ENCODE peak calls at places on chromosomes 7 and 10, in five cellular contexts. One of them, this sample, is unnamed.

GRCh38 chr10:52229271-52229931 is 84.7 kb upstream of the DKK1 start:
- DNase-seq in hepatocyte: no peak
- DNase-seq in left lung: no peak
- DNase-seq in MM.1S: no peak
- DNase-seq in IMR-90: peak; percentile 63
- DNase-seq in this sample: no peak

GRCh38 chr7:156635529-156636385 is 4.8 kb upstream of the RNF32 start:
- DNase-seq in IMR-90: no peak
- DNase-seq in hepatocyte: no peak
- DNase-seq in left lung: no peak
- DNase-seq in MM.1S: no peak
- DNase-seq in this sample: no peak

GRCh38 chr10:127903789-127904188 is 3.1 kb upstream of the PTPRE start:
- DNase-seq in MM.1S: no peak
- DNase-seq in left lung: no peak
- DNase-seq in hepatocyte: no peak
- DNase-seq in IMR-90: no peak
- DNase-seq in this sample: no peak

GRCh38 chr7:5053175-5053574 is 7.5 kb downstream of the RBAK start:
- DNase-seq in left lung: no peak
- DNase-seq in MM.1S: no peak
- DNase-seq in hepatocyte: no peak
- DNase-seq in IMR-90: no peak
- DNase-seq in this sample: no peak

GRCh38 chr10:78850611-78851010 is 218.2 kb upstream of the ZMIZ1 start:
- DNase-seq in hepatocyte: no peak
- DNase-seq in MM.1S: no peak
- DNase-seq in left lung: no peak
- DNase-seq in IMR-90: no peak
- DNase-seq in this sample: no peak

GRCh38 chr10:119541459-119542356 is 811 bp downstream of the RGS10 start:
- DNase-seq in MM.1S: peak; percentile 29
- DNase-seq in hepatocyte: no peak
- DNase-seq in IMR-90: no peak
- DNase-seq in left lung: peak; percentile 90
- DNase-seq in this sample: no peak

GRCh38 chr10:45154481-45154880 is 153.8 kb downstream of the ZNF22 start:
- DNase-seq in left lung: no peak
- DNase-seq in MM.1S: no peak
- DNase-seq in hepatocyte: no peak
- DNase-seq in IMR-90: peak; percentile 20
- DNase-seq in this sample: no peak

GRCh38 chr10:21173433-21173963 is 276.4 kb upstream of the NEBL start:
- DNase-seq in MM.1S: no peak
- DNase-seq in IMR-90: no peak
- DNase-seq in left lung: peak; percentile 70
- DNase-seq in hepatocyte: peak; percentile 14
- DNase-seq in this sample: no peak

GRCh38 chr7:29649876-29650275 is 86.2 kb downstream of the PRR15 start:
- DNase-seq in left lung: peak; percentile 66
- DNase-seq in IMR-90: no peak
- DNase-seq in hepatocyte: no peak
- DNase-seq in MM.1S: no peak
- DNase-seq in this sample: no peak

GRCh38 chr10:36030516-36030915 is 388.4 kb upstream of the FZD8 start:
- DNase-seq in hepatocyte: no peak
- DNase-seq in left lung: no peak
- DNase-seq in IMR-90: no peak
- DNase-seq in MM.1S: peak; percentile 32
- DNase-seq in this sample: no peak
- H3K27ac ChIP-seq in hepatocyte: no peak overlapping the region
- H3K27ac ChIP-seq in left lung: no peak overlapping the region
- H3K27ac ChIP-seq in IMR-90: no peak overlapping the region
- H3K27ac ChIP-seq in MM.1S: no peak overlapping the region
- H3K27ac ChIP-seq in this sample: no peak overlapping the region

GRCh38 chr10:59672150-59672875 is 37.3 kb downstream of the SLC16A9 start:
- DNase-seq in left lung: no peak
- DNase-seq in MM.1S: no peak
- DNase-seq in hepatocyte: no peak
- DNase-seq in IMR-90: no peak
- DNase-seq in this sample: no peak

GRCh38 chr10:59675812-59676211 is 33.8 kb downstream of the SLC16A9 start:
- DNase-seq in MM.1S: no peak
- DNase-seq in left lung: no peak
- DNase-seq in hepatocyte: no peak
- DNase-seq in IMR-90: no peak
- DNase-seq in this sample: no peak

GRCh38 chr10:59677253-59677831 is 32.3 kb downstream of the SLC16A9 start:
- DNase-seq in hepatocyte: no peak
- DNase-seq in IMR-90: no peak
- DNase-seq in left lung: no peak
- DNase-seq in MM.1S: no peak
- DNase-seq in this sample: no peak

GRCh38 chr10:59670269-59670668 is 39.4 kb downstream of the SLC16A9 start:
- DNase-seq in left lung: no peak
- DNase-seq in hepatocyte: no peak
- DNase-seq in IMR-90: no peak
- DNase-seq in MM.1S: no peak
- DNase-seq in this sample: no peak

GRCh38 chr10:59674211-59674836 is 35.3 kb downstream of the SLC16A9 start:
- DNase-seq in IMR-90: peak; percentile 18
- DNase-seq in left lung: no peak
- DNase-seq in hepatocyte: peak; percentile 71
- DNase-seq in MM.1S: no peak
- DNase-seq in this sample: no peak
- H3K27ac ChIP-seq in IMR-90: no peak overlapping the region
- H3K27ac ChIP-seq in left lung: no peak overlapping the region
- H3K27ac ChIP-seq in hepatocyte: peak overlapping the region; percentile 79
- H3K27ac ChIP-seq in MM.1S: no peak overlapping the region
- H3K27ac ChIP-seq in this sample: no peak overlapping the region

DNA sequence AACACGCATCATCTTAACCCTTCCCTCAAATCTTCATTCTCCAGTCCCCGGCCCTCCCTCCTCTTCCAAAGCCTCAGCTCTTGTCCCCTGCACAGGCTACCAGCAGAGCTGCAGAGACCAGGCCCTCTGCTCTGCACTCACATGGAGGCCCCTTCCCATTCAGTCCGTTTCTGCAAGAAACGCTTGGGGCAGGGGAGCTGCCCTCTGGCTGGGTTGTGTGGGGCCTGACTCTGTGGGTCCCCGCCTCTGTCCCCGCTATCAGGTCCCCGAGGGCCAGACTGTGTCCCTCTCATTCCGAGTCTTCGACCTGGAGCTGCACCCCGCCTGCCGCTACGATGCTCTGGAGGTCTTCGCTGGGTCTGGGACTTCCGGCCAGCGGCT is 1.5 kb downstream of the PCOLCE start:
- DNase-seq in IMR-90: peak; percentile 23
- DNase-seq in hepatocyte: no peak
- DNase-seq in left lung: no peak
- DNase-seq in MM.1S: no peak
- DNase-seq in this sample: no peak
- H3K27ac ChIP-seq in IMR-90: peak overlapping the region; percentile 99
- H3K27ac ChIP-seq in hepatocyte: peak overlapping the region; percentile 93
- H3K27ac ChIP-seq in left lung: peak overlapping the region; percentile 57
- H3K27ac ChIP-seq in MM.1S: no peak overlapping the region
- H3K27ac ChIP-seq in this sample: no peak overlapping the region

GRCh38 chr10:80433134-80433533 is 21.0 kb upstream of the TSPAN14 start:
- DNase-seq in hepatocyte: no peak
- DNase-seq in left lung: no peak
- DNase-seq in MM.1S: no peak
- DNase-seq in IMR-90: no peak
- DNase-seq in this sample: no peak

GRCh38 chr10:80425901-80426300 is 17.6 kb downstream of the PRXL2A start:
- DNase-seq in left lung: no peak
- DNase-seq in hepatocyte: no peak
- DNase-seq in MM.1S: no peak
- DNase-seq in IMR-90: no peak
- DNase-seq in this sample: no peak

DNA sequence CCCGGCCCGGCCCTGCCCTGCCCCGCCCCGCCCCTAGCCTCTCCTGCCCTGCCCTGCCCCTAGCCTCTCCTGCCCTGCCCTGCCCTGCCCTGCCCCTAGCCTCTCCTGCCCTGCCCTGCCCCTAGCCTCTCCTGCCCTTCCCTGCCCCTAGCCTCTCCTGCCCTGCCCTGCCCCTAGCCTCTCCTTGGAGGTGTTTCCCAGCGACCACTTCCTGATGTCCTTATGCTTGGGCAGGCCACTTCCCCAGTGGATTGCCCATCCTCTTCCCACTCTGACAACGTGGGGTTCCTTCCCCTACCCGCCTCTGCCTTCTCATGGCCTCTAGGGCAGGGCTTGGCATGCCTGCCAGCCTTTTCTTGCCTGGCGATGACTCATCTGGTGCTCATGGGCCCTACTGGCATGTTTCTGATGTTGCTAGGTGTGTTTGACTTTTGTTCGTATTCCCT is 21.2 kb downstream of the PRXL2A start:
- DNase-seq in MM.1S: no peak
- DNase-seq in left lung: peak; percentile 85
- DNase-seq in hepatocyte: no peak
- DNase-seq in IMR-90: no peak
- DNase-seq in this sample: no peak
- H3K27ac ChIP-seq in MM.1S: no peak overlapping the region
- H3K27ac ChIP-seq in left lung: peak overlapping the region; percentile 18
- H3K27ac ChIP-seq in hepatocyte: no peak overlapping the region
- H3K27ac ChIP-seq in IMR-90: no peak overlapping the region
- H3K27ac ChIP-seq in this sample: no peak overlapping the region

DNA sequence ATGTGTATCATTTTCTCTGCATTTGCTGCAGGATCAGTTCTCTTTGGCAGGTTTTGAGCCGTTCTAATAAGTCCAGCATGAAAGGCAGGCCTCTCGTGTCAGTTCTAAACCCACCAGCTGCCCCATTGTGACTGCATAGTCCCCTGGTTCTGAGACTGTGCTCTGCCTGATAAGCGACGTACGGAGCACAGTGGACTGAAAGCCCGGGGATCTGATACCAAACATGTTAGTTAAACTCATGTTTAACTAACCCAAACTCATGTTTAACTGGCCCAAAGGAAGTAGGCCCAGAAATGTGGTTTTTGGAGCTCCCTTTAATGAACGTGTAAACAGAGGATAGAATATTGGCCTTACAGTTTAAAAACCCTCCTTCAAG is 98.0 kb upstream of the PDCD4 start:
- DNase-seq in left lung: no peak
- DNase-seq in hepatocyte: no peak
- DNase-seq in IMR-90: no peak
- DNase-seq in MM.1S: no peak
- DNase-seq in this sample: no peak
- H3K27ac ChIP-seq in left lung: no peak overlapping the region
- H3K27ac ChIP-seq in hepatocyte: peak overlapping the region; percentile 97
- H3K27ac ChIP-seq in IMR-90: no peak overlapping the region
- H3K27ac ChIP-seq in MM.1S: no peak overlapping the region
- H3K27ac ChIP-seq in this sample: no peak overlapping the region

GRCh38 chr10:131053192-131053591 is 258.3 kb downstream of the TCERG1L start:
- DNase-seq in MM.1S: no peak
- DNase-seq in IMR-90: no peak
- DNase-seq in left lung: no peak
- DNase-seq in hepatocyte: no peak
- DNase-seq in this sample: no peak
- H3K27ac ChIP-seq in MM.1S: no peak overlapping the region
- H3K27ac ChIP-seq in IMR-90: no peak overlapping the region
- H3K27ac ChIP-seq in left lung: no peak overlapping the region
- H3K27ac ChIP-seq in hepatocyte: no peak overlapping the region
- H3K27ac ChIP-seq in this sample: no peak overlapping the region

DNA sequence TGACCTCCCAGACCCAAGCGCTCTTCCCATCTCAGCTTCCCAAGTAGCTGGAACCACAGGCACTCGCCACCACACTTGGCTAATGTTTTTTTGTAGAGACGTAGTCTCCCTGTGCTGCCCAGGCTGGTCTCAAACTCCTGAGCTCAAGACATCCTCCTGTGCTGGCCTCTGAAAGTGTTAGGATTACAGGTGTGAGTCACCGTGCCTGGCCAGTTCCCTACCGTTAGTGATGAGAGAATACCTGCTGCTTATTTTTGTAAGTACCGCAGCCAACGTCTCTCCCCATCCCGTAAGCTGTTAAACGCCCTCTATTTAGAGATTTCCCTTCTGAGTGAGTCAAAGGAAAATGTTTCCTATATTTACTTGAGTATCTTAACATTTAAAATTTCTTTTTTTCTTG is 38.5 kb upstream of the PDLIM1 start:
- DNase-seq in IMR-90: peak; percentile 24
- DNase-seq in MM.1S: no peak
- DNase-seq in hepatocyte: no peak
- DNase-seq in left lung: no peak
- DNase-seq in this sample: no peak
- H3K27ac ChIP-seq in IMR-90: no peak overlapping the region
- H3K27ac ChIP-seq in MM.1S: no peak overlapping the region
- H3K27ac ChIP-seq in hepatocyte: no peak overlapping the region
- H3K27ac ChIP-seq in left lung: peak overlapping the region; percentile 24
- H3K27ac ChIP-seq in this sample: no peak overlapping the region

DNA sequence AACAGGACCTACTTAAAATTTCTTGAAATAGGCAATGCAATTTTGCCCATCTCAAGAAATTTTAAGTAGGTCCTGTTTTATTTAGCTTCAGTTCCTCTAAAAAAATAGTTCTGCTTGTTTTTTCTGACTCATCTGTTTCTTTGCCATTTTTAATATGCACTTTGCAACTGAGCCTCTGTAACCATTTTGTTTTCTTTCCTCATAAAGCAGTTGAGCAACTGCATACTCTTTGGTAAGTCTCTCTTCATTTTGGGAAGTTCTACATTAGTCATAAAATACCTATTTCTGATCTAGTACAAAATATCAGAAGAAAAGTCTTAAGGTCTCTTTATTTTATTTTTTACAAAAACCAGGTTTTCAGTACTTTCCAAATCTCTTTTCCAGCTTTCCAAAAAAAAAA is 18.0 kb downstream of the TAS2R40 start:
- DNase-seq in IMR-90: peak; percentile 19
- DNase-seq in MM.1S: no peak
- DNase-seq in left lung: no peak
- DNase-seq in hepatocyte: no peak
- DNase-seq in this sample: no peak
- H3K27ac ChIP-seq in IMR-90: no peak overlapping the region
- H3K27ac ChIP-seq in MM.1S: no peak overlapping the region
- H3K27ac ChIP-seq in left lung: peak overlapping the region; percentile 84
- H3K27ac ChIP-seq in hepatocyte: peak overlapping the region; percentile 21
- H3K27ac ChIP-seq in this sample: no peak overlapping the region

GRCh38 chr7:41915861-41916260 is 213.0 kb upstream of the INHBA start:
- DNase-seq in hepatocyte: no peak
- DNase-seq in left lung: no peak
- DNase-seq in MM.1S: no peak
- DNase-seq in IMR-90: no peak
- DNase-seq in this sample: no peak

GRCh38 chr7:41921453-41921912 is 218.6 kb upstream of the INHBA start:
- DNase-seq in MM.1S: no peak
- DNase-seq in left lung: no peak
- DNase-seq in IMR-90: peak; percentile 61
- DNase-seq in hepatocyte: no peak
- DNase-seq in this sample: no peak

GRCh38 chr7:41912851-41913580 is 210.1 kb upstream of the INHBA start:
- DNase-seq in hepatocyte: no peak
- DNase-seq in IMR-90: peak; percentile 59
- DNase-seq in MM.1S: no peak
- DNase-seq in left lung: no peak
- DNase-seq in this sample: no peak

GRCh38 chr7:41916450-41916927 is 213.6 kb upstream of the INHBA start:
- DNase-seq in IMR-90: peak; percentile 99
- DNase-seq in left lung: no peak
- DNase-seq in MM.1S: no peak
- DNase-seq in hepatocyte: peak; percentile 65
- DNase-seq in this sample: no peak

GRCh38 chr7:41918597-41918996 is 215.7 kb upstream of the INHBA start:
- DNase-seq in hepatocyte: no peak
- DNase-seq in IMR-90: peak; percentile 98
- DNase-seq in left lung: no peak
- DNase-seq in MM.1S: no peak
- DNase-seq in this sample: no peak
- H3K27ac ChIP-seq in hepatocyte: no peak overlapping the region
- H3K27ac ChIP-seq in IMR-90: peak overlapping the region; percentile 36
- H3K27ac ChIP-seq in left lung: no peak overlapping the region
- H3K27ac ChIP-seq in MM.1S: no peak overlapping the region
- H3K27ac ChIP-seq in this sample: no peak overlapping the region

This sample was measured in iPS DF 6.9.